ENCODE peak calls at places on chromosomes 4 and X, in five cellular contexts. C is aorta; K is naive thymus-derived CD4-positive, alpha-beta T cell; Y is left ventricle myocardium inferior; H is CD4-positive, CD25-positive, alpha-beta regulatory T cell. E is an unnamed sample.
A peak's percentile ranks its signal among the peaks of the same experiment; 100 is the strongest.

GRCh38 chr4:110622841-110623709 is at the start of gene PITX2:
- DNase-seq in K (no peak), C (peak; percentile 86), Y (peak; percentile 74), H (peak; percentile 71), E (peak; percentile 98)

GRCh38 chrX:42175843-42176242 is 252.5 kb upstream of the CASK start:
- DNase-seq in K (no peak), C (no peak), Y (no peak), H (no peak), E (no peak)

GRCh38 chrX:115582871-115583729 is 22.1 kb downstream of the PLS3 start:
- DNase-seq in K (no peak), H (no peak), Y (no peak), C (no peak), E (no peak)

GRCh38 chr4:14749910-14750309 is 252.4 kb upstream of the CPEB2 start:
- DNase-seq in K (no peak), Y (peak; percentile 29), H (peak; percentile 22), C (no peak), E (peak; percentile 35)

GRCh38 chr4:184329235-184330007 is 111.7 kb upstream of the ENPP6 start:
- DNase-seq in H (no peak), C (no peak), Y (no peak), K (no peak), E (no peak)

GRCh38 chrX:83509246-83509801 is 1.2 kb downstream of the POU3F4 start:
- DNase-seq in K (no peak), Y (no peak), H (no peak), C (no peak), E (peak; percentile 39)

GRCh38 chr4:36385951-36386561 is 104.6 kb downstream of the DTHD1 start:
- DNase-seq in C (no peak), Y (no peak), K (peak; percentile 71), H (peak; percentile 88), E (no peak)

GRCh38 chrX:117840645-117841044 is 276.0 kb downstream of the KLHL13 start:
- DNase-seq in C (no peak), H (no peak), K (no peak), Y (no peak), E (no peak)

GRCh38 chr4:40281099-40281498 is 54.0 kb upstream of the CHRNA9 start:
- DNase-seq in Y (no peak), H (no peak), K (no peak), C (no peak), E (no peak)

GRCh38 chrX:123924181-123924580 is 37.3 kb upstream of the STAG2 start:
- DNase-seq in H (no peak), C (no peak), K (no peak), Y (no peak), E (no peak)

GRCh38 chrX:17584248-17584681 is 153.0 kb upstream of the SCML1 start:
- DNase-seq in C (no peak), Y (no peak), H (no peak), K (no peak), E (no peak)

GRCh38 chr4:126627255-126627654 is 1005.5 kb upstream of the INTU start:
- DNase-seq in Y (no peak), K (no peak), C (no peak), H (no peak), E (peak; percentile 34)

GRCh38 chr4:13704020-13704419 is 76.5 kb upstream of the BOD1L1 start:
- DNase-seq in C (no peak), Y (no peak), H (no peak), K (no peak), E (no peak)

GRCh38 chrX:12820737-12821136 is 29.5 kb downstream of the PRPS2 start:
- DNase-seq in K (no peak), Y (no peak), C (no peak), H (no peak), E (no peak)

GRCh38 chr4:81360722-81361121 is 111.0 kb downstream of the RASGEF1B start:
- DNase-seq in H (no peak), Y (no peak), C (no peak), K (no peak), E (no peak)

GRCh38 chr4:6338175-6338950 is 68.7 kb downstream of the WFS1 start:
- DNase-seq in H (peak; percentile 76), K (no peak), Y (no peak), C (peak; percentile 61), E (no peak)

GRCh38 chrX:81120936-81121351 is 80.8 kb downstream of the HMGN5 start:
- DNase-seq in H (peak; percentile 57), K (peak; percentile 34), Y (peak; percentile 16), C (no peak), E (peak; percentile 78)

GRCh38 chrX:121823406-121823805 is 776.0 kb downstream of the GLUD2 start:
- DNase-seq in H (no peak), Y (no peak), K (no peak), C (no peak), E (no peak)

GRCh38 chr4:16384496-16384895 is 158.2 kb upstream of the TAPT1 start:
- DNase-seq in C (no peak), Y (no peak), H (no peak), K (no peak), E (peak; percentile 12)

GRCh38 chr4:24514808-24515207 is 69.5 kb downstream of the DHX15 start:
- DNase-seq in C (no peak), K (no peak), H (no peak), Y (no peak), E (no peak)

GRCh38 chrX:13398073-13398823 is 78.4 kb upstream of the ATXN3L start:
- DNase-seq in C (peak; percentile 76), H (no peak), K (no peak), Y (no peak), E (no peak)

GRCh38 chr4:154731756-154732155 is 12.0 kb upstream of the LRAT start:
- DNase-seq in C (no peak), K (no peak), H (no peak), Y (no peak), E (no peak)

GRCh38 chr4:57064811-57065711 is 45.1 kb downstream of the IGFBP7 start:
- DNase-seq in C (peak; percentile 85), K (no peak), H (no peak), Y (peak; percentile 78), E (no peak)

GRCh38 chr4:127509155-127509554 is 123.6 kb upstream of the INTU start:
- DNase-seq in K (no peak), Y (no peak), C (no peak), H (no peak), E (no peak)

GRCh38 chrX:36431819-36432218 is 512.3 kb downstream of the CFAP47 start:
- DNase-seq in C (no peak), K (no peak), Y (no peak), H (no peak), E (no peak)

GRCh38 chr4:165326831-165327210 is 648 bp upstream of the MSMO1 start:
- DNase-seq in K (no peak), Y (no peak), C (no peak), H (no peak), E (peak; percentile 22)

GRCh38 chr4:168304744-168305459 is 13.7 kb downstream of the DDX60 start:
- DNase-seq in K (no peak), H (no peak), Y (no peak), C (no peak), E (no peak)

GRCh38 chrX:12434493-12434892 is 296.2 kb downstream of the FRMPD4 start:
- DNase-seq in H (no peak), Y (no peak), K (no peak), C (no peak), E (no peak)

GRCh38 chrX:51420610-51421009 is 75.8 kb downstream of the NUDT11 start:
- DNase-seq in H (peak; percentile 62), Y (no peak), C (no peak), K (peak; percentile 59), E (peak; percentile 60)

GRCh38 chr4:85573270-85573669 is 98.3 kb downstream of the ARHGAP24 start:
- DNase-seq in C (no peak), Y (no peak), K (no peak), H (no peak), E (no peak)

GRCh38 chrX:56564182-56564885 is 907 bp downstream of the UBQLN2 start:
- DNase-seq in K (peak; percentile 19), H (peak; percentile 45), Y (no peak), C (no peak), E (peak; percentile 39)

GRCh38 chrX:107449490-107450175 is at the start of gene FRMPD3:
- DNase-seq in H (no peak), Y (no peak), C (peak; percentile 77), K (no peak), E (peak; percentile 51)

DNA sequence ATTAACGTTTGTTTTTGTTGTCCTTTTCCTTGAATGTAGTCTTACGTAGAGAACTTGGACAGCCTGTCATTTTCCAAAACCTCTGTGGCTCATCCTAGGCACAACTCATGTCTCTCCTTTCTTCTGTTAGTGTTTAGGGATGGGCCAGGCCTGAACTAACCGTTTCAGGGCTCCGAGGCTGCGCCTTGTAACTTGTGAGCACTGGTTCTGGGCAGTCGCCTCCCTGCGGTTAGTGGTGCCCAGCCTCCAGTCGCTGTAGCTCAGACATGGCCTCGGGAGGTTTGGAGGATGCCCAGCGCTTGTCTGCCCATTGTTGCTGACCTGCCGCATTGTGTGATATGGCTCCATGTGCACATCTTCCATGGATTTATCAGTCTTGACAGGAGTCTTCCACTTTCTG is 32.8 kb downstream of the TMEM131L start:
- DNase-seq in H (no peak), K (no peak), Y (peak; percentile 24), C (peak; percentile 71), E (no peak)
- H3K4me3 ChIP-seq in H (peak overlapping the region; percentile 80), K (peak overlapping the region; percentile 20), Y (no peak overlapping the region), C (no peak overlapping the region), E (no peak overlapping the region)

GRCh38 chr4:32215277-32215676 is 1495.1 kb downstream of the PCDH7 start:
- DNase-seq in H (no peak), Y (no peak), C (no peak), K (no peak), E (no peak)

GRCh38 chr4:32219306-32220075 is 1499.3 kb downstream of the PCDH7 start:
- DNase-seq in Y (no peak), H (no peak), K (no peak), C (no peak), E (no peak)

GRCh38 chr4:32216502-32216901 is 1496.3 kb downstream of the PCDH7 start:
- DNase-seq in K (no peak), Y (no peak), H (no peak), C (no peak), E (no peak)
- H3K4me1 ChIP-seq in K (no peaks in the 10 kb centered on the region), Y (no peaks in the 10 kb centered on the region), H (no peaks in the 10 kb centered on the region), C (no peaks in the 10 kb centered on the region), E (no peaks in the 10 kb centered on the region)

DNA sequence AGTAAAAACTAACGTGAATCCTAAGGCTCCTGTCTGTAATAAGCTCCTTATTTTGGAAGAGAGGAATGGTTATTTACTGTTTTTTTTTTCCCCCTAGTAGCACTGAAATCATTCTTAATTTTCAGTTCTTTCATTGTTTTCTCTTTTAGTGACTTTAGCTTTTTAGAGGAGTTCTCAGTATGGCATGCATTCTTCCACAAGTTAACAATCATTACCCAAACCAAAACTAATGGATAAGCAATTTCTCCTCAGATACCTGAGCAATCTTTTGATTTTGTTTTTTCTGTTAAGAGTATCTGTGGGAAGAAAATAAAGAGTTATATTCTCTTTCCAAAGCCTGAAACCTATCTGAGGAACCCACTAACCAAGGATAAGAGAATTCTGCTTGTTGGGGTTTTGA is 16.7 kb upstream of the PPA2 start:
- DNase-seq in H (no peak), K (no peak), Y (no peak), C (no peak), E (no peak)
- H3K27me3 ChIP-seq in H (peaks cover 1% of the 10 kb centered on the region), K (no peaks in the 10 kb centered on the region), Y (no peaks in the 10 kb centered on the region), C (no peaks in the 10 kb centered on the region), E (no peaks in the 10 kb centered on the region)

DNA sequence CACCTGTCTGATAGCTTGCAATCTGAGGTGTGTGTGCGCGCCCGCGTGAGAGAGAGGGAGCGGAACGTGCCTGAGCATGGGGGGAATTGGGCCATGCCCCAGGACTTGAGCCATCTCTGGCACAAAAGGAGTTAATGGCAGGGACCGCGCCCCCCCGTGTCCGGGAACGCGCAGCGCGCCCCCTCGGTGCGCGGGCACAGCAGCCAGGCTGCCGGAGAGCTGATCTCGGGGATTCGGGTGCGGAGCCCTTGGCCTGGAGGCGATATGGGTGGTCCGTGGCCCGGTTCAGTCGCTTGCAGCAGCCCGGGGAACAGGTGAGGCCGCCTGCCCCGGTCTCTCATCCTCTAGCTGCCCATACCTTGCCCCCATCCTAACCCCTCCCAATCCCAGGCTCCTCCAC is at the start of gene NLGN3:
- DNase-seq in K (no peak), H (no peak), Y (no peak), C (no peak), E (peak; percentile 63)
- H3K4me3 ChIP-seq in K (no peak within 1 kb of the TSS), H (no peak within 1 kb of the TSS), Y (peak within 1 kb of the TSS; percentile 44), C (peak within 1 kb of the TSS; percentile 6), E (peak within 1 kb of the TSS; percentile 68)